ENCODE peak calls at places on chromosome 17, in four cellular contexts. One of them, this sample, is unnamed.

GRCh38 chr17:40024901-40025300 is 9.7 kb downstream of the CSF3 start:
- DNase-seq in fibroblast of the aortic adventitia: no peak
- DNase-seq in A549: no peak
- DNase-seq in trophoblast cell: no peak
- DNase-seq in this sample: peak; percentile 44

GRCh38 chr17:83137523-83137922 is 58.1 kb downstream of the METRNL start:
- DNase-seq in fibroblast of the aortic adventitia: no peak
- DNase-seq in trophoblast cell: no peak
- DNase-seq in A549: no peak
- DNase-seq in this sample: no peak

GRCh38 chr17:58525239-58525638 is 10.8 kb upstream of the MTMR4 start:
- DNase-seq in A549: no peak
- DNase-seq in fibroblast of the aortic adventitia: peak; percentile 91
- DNase-seq in trophoblast cell: no peak
- DNase-seq in this sample: peak; percentile 57

GRCh38 chr17:65533056-65533745 is 28.2 kb downstream of the AXIN2 start:
- DNase-seq in trophoblast cell: no peak
- DNase-seq in A549: no peak
- DNase-seq in fibroblast of the aortic adventitia: no peak
- DNase-seq in this sample: no peak

GRCh38 chr17:19904924-19905323 is 37.2 kb upstream of the ULK2 start:
- DNase-seq in trophoblast cell: no peak
- DNase-seq in A549: no peak
- DNase-seq in fibroblast of the aortic adventitia: no peak
- DNase-seq in this sample: no peak

GRCh38 chr17:75047398-75048098 is 523 bp downstream of the KCTD2 start:
- DNase-seq in A549: no peak
- DNase-seq in fibroblast of the aortic adventitia: peak; percentile 2
- DNase-seq in trophoblast cell: no peak
- DNase-seq in this sample: no peak

GRCh38 chr17:37714897-37715296 is 30.0 kb downstream of the HNF1B start:
- DNase-seq in fibroblast of the aortic adventitia: no peak
- DNase-seq in A549: peak; percentile 53
- DNase-seq in trophoblast cell: no peak
- DNase-seq in this sample: peak; percentile 66

GRCh38 chr17:76635659-76636360 is 7.7 kb downstream of the ST6GALNAC1 start:
- DNase-seq in trophoblast cell: peak; percentile 46
- DNase-seq in A549: no peak
- DNase-seq in fibroblast of the aortic adventitia: peak; percentile 29
- DNase-seq in this sample: no peak

GRCh38 chr17:7262192-7263070 is at the start of gene CLDN7:
- DNase-seq in fibroblast of the aortic adventitia: no peak
- DNase-seq in A549: no peak
- DNase-seq in trophoblast cell: peak; percentile 82
- DNase-seq in this sample: peak; percentile 27

GRCh38 chr17:32551186-32551955 is 64.6 kb downstream of the CDK5R1 start:
- DNase-seq in A549: no peak
- DNase-seq in trophoblast cell: peak; percentile 11
- DNase-seq in fibroblast of the aortic adventitia: peak; percentile 6
- DNase-seq in this sample: peak; percentile 96

GRCh38 chr17:68468785-68469184 is 11.5 kb upstream of the WIPI1 start:
- DNase-seq in trophoblast cell: no peak
- DNase-seq in fibroblast of the aortic adventitia: no peak
- DNase-seq in A549: no peak
- DNase-seq in this sample: no peak

GRCh38 chr17:6421700-6422604 is 13.0 kb downstream of the AIPL1 start:
- DNase-seq in A549: peak; percentile 95
- DNase-seq in fibroblast of the aortic adventitia: peak; percentile 72
- DNase-seq in trophoblast cell: peak; percentile 72
- DNase-seq in this sample: peak; percentile 68

GRCh38 chr17:8799851-8800212 is 667 bp upstream of the MFSD6L start:
- DNase-seq in fibroblast of the aortic adventitia: no peak
- DNase-seq in trophoblast cell: no peak
- DNase-seq in A549: no peak
- DNase-seq in this sample: no peak

DNA sequence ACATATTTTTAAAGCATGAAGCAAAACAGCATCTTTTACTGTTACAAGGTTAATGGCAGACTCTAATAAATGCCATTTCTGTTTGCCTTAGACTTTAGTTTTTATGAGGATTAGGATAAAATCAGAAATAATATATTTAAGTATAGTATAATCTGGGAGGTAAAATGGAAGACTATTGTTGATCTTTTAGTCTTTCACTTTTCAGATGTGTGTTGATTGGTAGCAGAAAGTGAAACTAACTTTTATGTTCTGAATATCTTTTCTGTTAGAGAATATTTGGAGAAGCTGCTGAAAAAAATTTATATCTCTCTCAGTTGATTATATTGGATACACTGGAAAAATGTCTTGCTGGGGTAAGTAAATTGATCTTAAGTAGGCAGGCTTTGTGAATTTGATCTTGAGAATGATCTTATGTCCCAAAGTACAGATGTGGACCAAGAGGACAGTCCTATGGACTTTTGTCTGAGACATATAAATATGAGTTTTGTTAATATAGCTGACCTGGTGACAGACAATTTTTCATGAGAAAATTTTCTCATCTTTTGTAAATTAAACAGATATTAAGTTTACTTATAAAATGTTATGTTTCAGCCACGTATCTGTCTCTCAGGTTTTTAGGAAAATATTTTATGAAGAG is 64.1 kb downstream of the NF1 start:
- DNase-seq in A549: no peak
- DNase-seq in trophoblast cell: no peak
- DNase-seq in fibroblast of the aortic adventitia: no peak
- DNase-seq in this sample: no peak
- H3K4me3 ChIP-seq in A549: no peak overlapping the region
- H3K4me3 ChIP-seq in trophoblast cell: no peak overlapping the region
- H3K4me3 ChIP-seq in fibroblast of the aortic adventitia: no peak overlapping the region
- H3K4me3 ChIP-seq in this sample: no peak overlapping the region

DNA sequence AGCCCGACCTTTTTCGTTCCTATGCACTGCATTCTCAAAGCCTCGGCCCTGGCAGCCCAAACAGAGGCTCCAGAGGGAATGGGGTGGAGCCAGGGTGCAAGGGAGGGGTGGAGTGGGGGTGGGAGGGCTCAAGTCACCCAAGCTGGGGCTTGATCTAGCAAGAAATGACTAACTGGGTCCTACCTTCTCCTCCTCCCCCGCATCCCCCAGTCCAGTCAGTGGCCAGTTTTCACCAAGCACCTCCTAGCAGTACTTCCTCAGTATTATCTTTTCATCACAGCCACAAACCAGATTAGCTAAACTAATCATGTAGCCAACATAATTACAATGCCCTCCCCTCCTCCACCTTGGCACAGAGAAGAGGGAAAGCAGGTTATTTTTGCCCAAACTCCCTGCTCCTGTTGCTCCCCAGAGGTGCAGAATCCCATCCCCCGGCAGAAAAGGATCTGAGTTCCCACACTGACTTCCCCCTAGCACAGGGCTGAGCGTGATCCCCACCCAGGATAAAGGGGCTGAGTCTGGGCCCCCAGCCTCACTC is 2.2 kb downstream of the JUP start:
- DNase-seq in fibroblast of the aortic adventitia: peak; percentile 32
- DNase-seq in A549: peak; percentile 80
- DNase-seq in trophoblast cell: no peak
- DNase-seq in this sample: peak; percentile 94
- H3K4me3 ChIP-seq in fibroblast of the aortic adventitia: no peak overlapping the region
- H3K4me3 ChIP-seq in A549: peak overlapping the region; percentile 83
- H3K4me3 ChIP-seq in trophoblast cell: peak overlapping the region; percentile 51
- H3K4me3 ChIP-seq in this sample: peak overlapping the region; percentile 79

GRCh38 chr17:49746791-49747490 is 17.0 kb downstream of the FAM117A start:
- DNase-seq in A549: no peak
- DNase-seq in fibroblast of the aortic adventitia: no peak
- DNase-seq in trophoblast cell: no peak
- DNase-seq in this sample: no peak
- H3K4me3 ChIP-seq in A549: no peak overlapping the region
- H3K4me3 ChIP-seq in fibroblast of the aortic adventitia: no peak overlapping the region
- H3K4me3 ChIP-seq in trophoblast cell: no peak overlapping the region
- H3K4me3 ChIP-seq in this sample: no peak overlapping the region

GRCh38 chr17:46121841-46122485 is 71.3 kb downstream of the KANSL1 start:
- DNase-seq in A549: no peak
- DNase-seq in fibroblast of the aortic adventitia: no peak
- DNase-seq in trophoblast cell: no peak
- DNase-seq in this sample: no peak
- H3K4me3 ChIP-seq in A549: no peak overlapping the region
- H3K4me3 ChIP-seq in fibroblast of the aortic adventitia: no peak overlapping the region
- H3K4me3 ChIP-seq in trophoblast cell: no peak overlapping the region
- H3K4me3 ChIP-seq in this sample: no peak overlapping the region

This sample was measured in bronchial epithelial cell.